ENCODE peak calls at places on chromosomes 3 and 15, in ten cellular contexts. I, Y, L, Z, G, D, N, U, R and C are unnamed samples.

GRCh38 chr3:177150970-177151627 is 46.2 kb downstream of the TBL1XR1 start:
- DNase-seq in I (no peak), Y (no peak), L (peak), Z (no peak), G (no peak), D (peak), N (peak), U (peak), R (peak), C (no peak)

GRCh38 chr3:189572249-189572648 is 58.9 kb upstream of the TP63 start:
- DNase-seq in I (no peak), Y (no peak), L (peak), Z (no peak), G (no peak), D (no peak), N (no peak), U (peak), R (peak), C (no peak)

GRCh38 chr3:136862953-136863352 is 945 bp downstream of the NCK1 start:
- DNase-seq in I (no peak), Y (no peak), L (no peak), Z (no peak), G (no peak), D (no peak), N (no peak), U (no peak), R (no peak), C (no peak)

GRCh38 chr3:186517218-186517617 is 27.0 kb downstream of the CRYGS start:
- DNase-seq in I (no peak), Y (no peak), L (no peak), Z (no peak), G (no peak), D (no peak), N (no peak), U (no peak), R (no peak), C (no peak)

GRCh38 chr3:66567066-66567465 is 66.2 kb upstream of the LRIG1 start:
- DNase-seq in I (no peak), Y (no peak), L (peak), Z (no peak), G (no peak), D (peak), N (peak), U (peak), R (no peak), C (no peak)

GRCh38 chr3:123489400-123490004 is 40.6 kb upstream of the ADCY5 start:
- DNase-seq in I (peak), Y (peak), L (peak), Z (no peak), G (peak), D (peak), N (peak), U (peak), R (peak), C (peak)

GRCh38 chr15:85828026-85828597 is 33.4 kb upstream of the KLHL25 start:
- DNase-seq in I (no peak), Y (no peak), L (no peak), Z (no peak), G (no peak), D (no peak), N (no peak), U (no peak), R (no peak), C (no peak)

GRCh38 chr3:146044046-146044445 is 116.9 kb downstream of the PLOD2 start:
- DNase-seq in I (no peak), Y (no peak), L (no peak), Z (no peak), G (no peak), D (no peak), N (no peak), U (peak), R (peak), C (no peak)

GRCh38 chr15:39692464-39693327 is 89.9 kb downstream of the FSIP1 start:
- DNase-seq in I (no peak), Y (no peak), L (no peak), Z (no peak), G (no peak), D (no peak), N (no peak), U (peak), R (peak), C (no peak)

GRCh38 chr3:104887069-104887468 is 479.6 kb upstream of the ALCAM start:
- DNase-seq in I (no peak), Y (no peak), L (peak), Z (no peak), G (no peak), D (no peak), N (peak), U (peak), R (peak), C (no peak)

GRCh38 chr3:39812537-39812936 is 3.1 kb downstream of the MYRIP start:
- DNase-seq in I (no peak), Y (no peak), L (peak), Z (no peak), G (peak), D (no peak), N (no peak), U (no peak), R (peak), C (no peak)

GRCh38 chr15:99502182-99502581 is 63.6 kb upstream of the MEF2A start:
- DNase-seq in I (no peak), Y (no peak), L (no peak), Z (peak), G (no peak), D (no peak), N (no peak), U (no peak), R (no peak), C (peak)

GRCh38 chr15:76863123-76863522 is 42.0 kb downstream of the SCAPER start:
- DNase-seq in I (no peak), Y (no peak), L (no peak), Z (no peak), G (no peak), D (no peak), N (no peak), U (no peak), R (no peak), C (no peak)

GRCh38 chr3:32577621-32578556 is 7.2 kb upstream of the DYNC1LI1 start:
- DNase-seq in I (no peak), Y (no peak), L (peak), Z (peak), G (no peak), D (peak), N (peak), U (no peak), R (no peak), C (no peak)

GRCh38 chr15:57662091-57662744 is 44.3 kb upstream of the POLR2M start:
- DNase-seq in I (no peak), Y (no peak), L (no peak), Z (no peak), G (peak), D (no peak), N (no peak), U (no peak), R (no peak), C (no peak)

GRCh38 chr3:98945006-98945626 is 43.6 kb upstream of the DCBLD2 start:
- DNase-seq in I (no peak), Y (no peak), L (peak), Z (no peak), G (no peak), D (peak), N (peak), U (peak), R (peak), C (no peak)

GRCh38 chr3:42377681-42378080 is 32.7 kb downstream of the LYZL4 start:
- DNase-seq in I (no peak), Y (no peak), L (no peak), Z (no peak), G (no peak), D (peak), N (no peak), U (peak), R (no peak), C (no peak)

GRCh38 chr3:178067721-178068120 is 468.5 kb upstream of the KCNMB2 start:
- DNase-seq in I (no peak), Y (no peak), L (no peak), Z (no peak), G (no peak), D (no peak), N (no peak), U (no peak), R (no peak), C (no peak)

GRCh38 chr15:50042775-50043174 is 76.3 kb downstream of the ATP8B4 start:
- DNase-seq in I (no peak), Y (no peak), L (no peak), Z (no peak), G (no peak), D (no peak), N (no peak), U (no peak), R (no peak), C (no peak)

GRCh38 chr3:4314688-4315087 is 11.5 kb downstream of the SETMAR start:
- DNase-seq in I (no peak), Y (no peak), L (no peak), Z (no peak), G (no peak), D (no peak), N (peak), U (no peak), R (peak), C (no peak)

GRCh38 chr15:82737975-82738374 is 28.3 kb upstream of the AP3B2 start:
- DNase-seq in I (no peak), Y (no peak), L (no peak), Z (no peak), G (no peak), D (no peak), N (peak), U (no peak), R (peak), C (no peak)

GRCh38 chr15:91891101-91891500 is 37.6 kb downstream of the SLCO3A1 start:
- DNase-seq in I (no peak), Y (no peak), L (no peak), Z (no peak), G (no peak), D (no peak), N (no peak), U (no peak), R (no peak), C (no peak)

GRCh38 chr15:65099336-65099735 is 15.7 kb downstream of the UBAP1L start:
- DNase-seq in I (no peak), Y (no peak), L (no peak), Z (no peak), G (no peak), D (no peak), N (no peak), U (no peak), R (no peak), C (no peak)

GRCh38 chr15:77107531-77108355 is 36.8 kb upstream of the TSPAN3 start:
- DNase-seq in I (no peak), Y (peak), L (peak), Z (no peak), G (peak), D (peak), N (peak), U (peak), R (peak), C (no peak)

GRCh38 chr3:196966526-196967401 is 1.9 kb downstream of the PIGZ start:
- DNase-seq in I (no peak), Y (no peak), L (no peak), Z (no peak), G (no peak), D (no peak), N (no peak), U (no peak), R (no peak), C (peak)

GRCh38 chr15:61275901-61276300 is 46.8 kb upstream of the RORA start:
- DNase-seq in I (no peak), Y (no peak), L (no peak), Z (no peak), G (no peak), D (no peak), N (no peak), U (no peak), R (no peak), C (no peak)

GRCh38 chr3:42066516-42067181 is 24.5 kb upstream of the TRAK1 start:
- DNase-seq in I (no peak), Y (no peak), L (peak), Z (no peak), G (no peak), D (peak), N (peak), U (peak), R (no peak), C (no peak)

GRCh38 chr15:66765478-66766281 is 63.6 kb downstream of the SMAD6 start:
- DNase-seq in I (peak), Y (no peak), L (peak), Z (no peak), G (peak), D (peak), N (no peak), U (peak), R (peak), C (no peak)
- TF ChIP-seq CTCF in I (no peak), Y (no peak), L (no peak), Z (no peak), G (no peak), D (no peak), N (no peak), U (no peak), R (no peak), C (no peak)

DNA sequence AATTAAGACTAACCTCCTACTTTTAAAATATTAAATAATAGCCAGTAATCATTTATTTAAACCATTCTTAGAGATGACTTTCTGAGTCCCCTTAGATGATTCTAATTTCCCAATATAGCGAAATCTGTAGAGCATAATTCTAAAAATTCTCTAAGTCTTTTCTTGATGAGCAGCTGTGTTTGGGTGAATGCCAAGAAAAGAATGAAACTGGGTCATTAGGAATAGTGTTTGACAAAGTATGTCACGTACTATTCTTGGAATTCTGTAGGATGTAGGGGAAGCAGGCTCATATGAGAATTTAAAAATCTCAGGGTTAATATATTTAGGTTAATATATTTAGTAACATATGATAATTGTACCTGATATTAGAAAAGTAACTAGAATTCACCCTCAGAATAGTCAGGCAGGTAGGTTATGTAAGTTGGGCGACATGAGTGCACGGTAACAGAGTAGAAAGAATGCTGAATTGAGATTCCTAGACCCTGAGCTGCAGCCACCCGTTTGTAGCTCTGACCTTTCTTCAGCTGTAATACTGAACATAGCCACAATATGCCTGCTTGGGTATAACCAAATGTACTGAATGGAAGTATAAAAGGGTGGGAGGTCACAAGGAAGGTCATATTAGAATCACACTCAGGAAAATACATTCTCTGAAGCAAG is 524.3 kb downstream of the UNC13C start:
- DNase-seq in I (no peak), Y (no peak), L (no peak), Z (no peak), G (no peak), D (no peak), N (no peak), U (no peak), R (no peak), C (no peak)
- TF ChIP-seq CTCF in I (peak), Y (no peak), L (no peak), Z (no peak), G (no peak), D (no peak), N (no peak), U (no peak), R (no peak), C (no peak)

GRCh38 chr3:59065240-59065639 is 15.4 kb upstream of the CFAP20DC start:
- DNase-seq in I (no peak), Y (no peak), L (no peak), Z (no peak), G (no peak), D (no peak), N (no peak), U (no peak), R (no peak), C (no peak)

GRCh38 chr3:59064728-59065127 is 14.9 kb upstream of the CFAP20DC start:
- DNase-seq in I (no peak), Y (no peak), L (no peak), Z (no peak), G (no peak), D (no peak), N (no peak), U (no peak), R (no peak), C (no peak)

GRCh38 chr3:59069838-59070237 is 20.0 kb upstream of the CFAP20DC start:
- DNase-seq in I (no peak), Y (no peak), L (no peak), Z (no peak), G (no peak), D (no peak), N (no peak), U (no peak), R (no peak), C (no peak)

GRCh38 chr3:59064276-59064675 is 14.5 kb upstream of the CFAP20DC start:
- DNase-seq in I (no peak), Y (no peak), L (no peak), Z (no peak), G (no peak), D (no peak), N (no peak), U (no peak), R (no peak), C (no peak)
- TF ChIP-seq CTCF in I (no peak), Y (no peak), L (no peak), Z (no peak), G (no peak), D (peak), N (no peak), U (no peak), R (no peak), C (no peak)

GRCh38 chr3:50147861-50148260 is 7.3 kb upstream of the SEMA3F start:
- DNase-seq in I (no peak), Y (no peak), L (no peak), Z (no peak), G (no peak), D (no peak), N (peak), U (no peak), R (no peak), C (no peak)

GRCh38 chr3:50147447-50147846 is 7.7 kb upstream of the SEMA3F start:
- DNase-seq in I (no peak), Y (no peak), L (no peak), Z (no peak), G (no peak), D (no peak), N (no peak), U (no peak), R (no peak), C (no peak)

GRCh38 chr3:50147016-50147415 is 8.1 kb upstream of the SEMA3F start:
- DNase-seq in I (no peak), Y (no peak), L (no peak), Z (no peak), G (no peak), D (no peak), N (no peak), U (no peak), R (no peak), C (no peak)

GRCh38 chr3:50150404-50150750 is 4.7 kb upstream of the SEMA3F start:
- DNase-seq in I (no peak), Y (no peak), L (no peak), Z (no peak), G (no peak), D (no peak), N (no peak), U (no peak), R (no peak), C (no peak)

GRCh38 chr3:50146316-50146901 is 8.7 kb upstream of the SEMA3F start:
- DNase-seq in I (no peak), Y (no peak), L (no peak), Z (no peak), G (no peak), D (no peak), N (no peak), U (no peak), R (peak), C (no peak)
- TF ChIP-seq CTCF in I (no peak), Y (no peak), L (no peak), Z (no peak), G (no peak), D (no peak), N (no peak), U (no peak), R (peak), C (no peak)